ENCODE peak calls at places on chromosomes 6 and 20, in four cellular contexts. U, O, I and F are unnamed samples.

GRCh38 chr20:43349841-43350240 is 107.9 kb upstream of the SRSF6 start:
- DNase-seq in U (no peak), O (no peak), I (no peak), F (no peak)

GRCh38 chr6:9161731-9162130 is 726.4 kb upstream of the SLC35B3 start:
- DNase-seq in U (no peak), O (no peak), I (no peak), F (no peak)

GRCh38 chr6:26155066-26155925 is 68.1 kb downstream of the HFE start:
- DNase-seq in U (peak), O (peak), I (peak), F (peak)

GRCh38 chr20:50026746-50027575 is 44.2 kb downstream of the SNAI1 start:
- DNase-seq in U (no peak), O (no peak), I (no peak), F (no peak)

GRCh38 chr6:149037026-149037734 is 280.3 kb upstream of the TAB2 start:
- DNase-seq in U (no peak), O (no peak), I (peak), F (no peak)

GRCh38 chr20:38143646-38144554 is 21.2 kb downstream of the TGM2 start:
- DNase-seq in U (peak), O (peak), I (no peak), F (no peak)

GRCh38 chr20:58147628-58148370 is 80.7 kb downstream of the ANKRD60 start:
- DNase-seq in U (no peak), O (no peak), I (no peak), F (no peak)

GRCh38 chr20:63295846-63296245 is 2.9 kb downstream of the COL20A1 start:
- DNase-seq in U (no peak), O (no peak), I (no peak), F (no peak)

GRCh38 chr6:85364354-85364753 is 85.5 kb upstream of the NT5E start:
- DNase-seq in U (no peak), O (peak), I (no peak), F (no peak)

GRCh38 chr20:42118001-42118400 is 499.8 kb upstream of the CHD6 start:
- DNase-seq in U (no peak), O (no peak), I (no peak), F (no peak)

GRCh38 chr6:140609956-140610355 is 1235.5 kb upstream of the CITED2 start:
- DNase-seq in U (no peak), O (no peak), I (no peak), F (no peak)

GRCh38 chr6:30364591-30364990 is 19.6 kb downstream of the RPP21 start:
- DNase-seq in U (no peak), O (peak), I (no peak), F (no peak)

GRCh38 chr6:156017838-156018237 is 562.2 kb upstream of the NOX3 start:
- DNase-seq in U (no peak), O (no peak), I (no peak), F (no peak)

GRCh38 chr20:47220161-47220582 is 136.3 kb downstream of the ZMYND8 start:
- DNase-seq in U (no peak), O (peak), I (peak), F (peak)

GRCh38 chr20:52104546-52105044 is 87.0 kb downstream of the ZFP64 start:
- DNase-seq in U (no peak), O (peak), I (peak), F (no peak)

GRCh38 chr6:83741089-83741488 is 32.2 kb upstream of the SNAP91 start:
- DNase-seq in U (no peak), O (no peak), I (no peak), F (no peak)

GRCh38 chr6:79538481-79538971 is 1.3 kb upstream of the LCA5 start:
- DNase-seq in U (no peak), O (no peak), I (no peak), F (no peak)

GRCh38 chr6:98927534-98927933 is 20.2 kb downstream of the FBXL4 start:
- DNase-seq in U (no peak), O (no peak), I (no peak), F (no peak)

GRCh38 chr20:17614176-17614811 is 44.4 kb downstream of the DSTN start:
- DNase-seq in U (peak), O (peak), I (peak), F (peak)

GRCh38 chr6:134732761-134733160 is 217.1 kb downstream of the ALDH8A1 start:
- DNase-seq in U (no peak), O (no peak), I (no peak), F (no peak)

GRCh38 chr6:35602133-35602946 is 86.4 kb downstream of the FKBP5 start:
- DNase-seq in U (no peak), O (no peak), I (no peak), F (no peak)

GRCh38 chr6:3809515-3809891 is 39.7 kb upstream of the FAM50B start:
- DNase-seq in U (no peak), O (no peak), I (no peak), F (no peak)

GRCh38 chr6:158669145-158670035 is 19.5 kb downstream of the SYTL3 start:
- DNase-seq in U (peak), O (no peak), I (no peak), F (no peak)

GRCh38 chr6:72968704-72969103 is 256.6 kb downstream of the KHDC1L start:
- DNase-seq in U (no peak), O (peak), I (no peak), F (no peak)

GRCh38 chr20:6819599-6819998 is 52.1 kb downstream of the BMP2 start:
- DNase-seq in U (no peak), O (no peak), I (no peak), F (peak)

GRCh38 chr6:100343678-100344077 is 121.0 kb downstream of the SIM1 start:
- DNase-seq in U (no peak), O (no peak), I (no peak), F (no peak)

GRCh38 chr6:138486249-138487121 is 12.8 kb downstream of the NHSL1 start:
- DNase-seq in U (no peak), O (no peak), I (no peak), F (no peak)

GRCh38 chr20:6767166-6767535 is 335 bp upstream of the BMP2 start:
- DNase-seq in U (no peak), O (no peak), I (no peak), F (no peak)

GRCh38 chr6:106658469-106658868 is 29.1 kb downstream of the QRSL1 start:
- DNase-seq in U (no peak), O (peak), I (no peak), F (no peak)

GRCh38 chr6:113596907-113597583 is 260.1 kb upstream of the MARCKS start:
- DNase-seq in U (no peak), O (no peak), I (no peak), F (no peak)

GRCh38 chr20:12047838-12048432 is 130.2 kb downstream of the BTBD3 start:
- DNase-seq in U (no peak), O (no peak), I (no peak), F (no peak)

GRCh38 chr20:34768105-34768504 is 57.3 kb downstream of the NCOA6 start:
- DNase-seq in U (no peak), O (no peak), I (no peak), F (no peak)

GRCh38 chr6:149033454-149034241 is 283.9 kb upstream of the TAB2 start:
- DNase-seq in U (no peak), O (no peak), I (no peak), F (no peak)

GRCh38 chr6:137213331-137213740 is 5.8 kb downstream of the IFNGR1 start:
- DNase-seq in U (no peak), O (no peak), I (no peak), F (no peak)

GRCh38 chr6:17703256-17703694 is 3.5 kb downstream of the NUP153 start:
- DNase-seq in U (peak), O (peak), I (no peak), F (no peak)

GRCh38 chr6:134626131-134626530 is 308.2 kb upstream of the SGK1 start:
- DNase-seq in U (no peak), O (peak), I (no peak), F (no peak)